ENCODE peak calls at places on chromosome 5, in ten cellular contexts. One of them, this sample, is unnamed.

GRCh38 chr5:81838307-81838906 is 87.5 kb upstream of the SSBP2 start:
- DNase-seq in stomach: no peak
- DNase-seq in RWPE2: no peak
- DNase-seq in uterus: no peak
- DNase-seq in left ventricle myocardium inferior: no peak
- DNase-seq in NT2/D1: no peak
- DNase-seq in tibial artery: no peak
- DNase-seq in ovary: no peak
- DNase-seq in adrenal gland: peak; percentile 21
- DNase-seq in HepG2: no peak
- DNase-seq in this sample: no peak

GRCh38 chr5:130545291-130545690 is 619.8 kb downstream of the HINT1 start:
- DNase-seq in stomach: no peak
- DNase-seq in RWPE2: no peak
- DNase-seq in uterus: no peak
- DNase-seq in left ventricle myocardium inferior: no peak
- DNase-seq in NT2/D1: no peak
- DNase-seq in tibial artery: no peak
- DNase-seq in ovary: no peak
- DNase-seq in adrenal gland: no peak
- DNase-seq in HepG2: no peak
- DNase-seq in this sample: no peak

GRCh38 chr5:33788922-33789321 is 102.9 kb downstream of the ADAMTS12 start:
- DNase-seq in stomach: no peak
- DNase-seq in RWPE2: no peak
- DNase-seq in uterus: no peak
- DNase-seq in left ventricle myocardium inferior: no peak
- DNase-seq in NT2/D1: no peak
- DNase-seq in tibial artery: no peak
- DNase-seq in ovary: no peak
- DNase-seq in adrenal gland: no peak
- DNase-seq in HepG2: no peak
- DNase-seq in this sample: peak; percentile 90

GRCh38 chr5:120173125-120173524 is 291.0 kb upstream of the PRR16 start:
- DNase-seq in stomach: no peak
- DNase-seq in RWPE2: no peak
- DNase-seq in uterus: no peak
- DNase-seq in left ventricle myocardium inferior: no peak
- DNase-seq in NT2/D1: no peak
- DNase-seq in tibial artery: no peak
- DNase-seq in ovary: no peak
- DNase-seq in adrenal gland: no peak
- DNase-seq in HepG2: no peak
- DNase-seq in this sample: no peak

GRCh38 chr5:123754167-123754840 is 242.3 kb downstream of the CSNK1G3 start:
- DNase-seq in stomach: no peak
- DNase-seq in RWPE2: no peak
- DNase-seq in uterus: no peak
- DNase-seq in left ventricle myocardium inferior: no peak
- DNase-seq in NT2/D1: no peak
- DNase-seq in tibial artery: no peak
- DNase-seq in ovary: no peak
- DNase-seq in adrenal gland: no peak
- DNase-seq in HepG2: no peak
- DNase-seq in this sample: no peak

GRCh38 chr5:143349127-143349526 is 54.4 kb downstream of the NR3C1 start:
- DNase-seq in stomach: no peak
- DNase-seq in RWPE2: no peak
- DNase-seq in uterus: no peak
- DNase-seq in left ventricle myocardium inferior: no peak
- DNase-seq in NT2/D1: no peak
- DNase-seq in tibial artery: no peak
- DNase-seq in ovary: no peak
- DNase-seq in adrenal gland: no peak
- DNase-seq in HepG2: no peak
- DNase-seq in this sample: no peak

GRCh38 chr5:29984153-29984534 is 1209.3 kb upstream of the CDH6 start:
- DNase-seq in stomach: no peak
- DNase-seq in RWPE2: no peak
- DNase-seq in uterus: no peak
- DNase-seq in left ventricle myocardium inferior: no peak
- DNase-seq in NT2/D1: no peak
- DNase-seq in tibial artery: no peak
- DNase-seq in ovary: no peak
- DNase-seq in adrenal gland: no peak
- DNase-seq in HepG2: no peak
- DNase-seq in this sample: no peak

GRCh38 chr5:173123416-173123815 is 20.9 kb upstream of the BNIP1 start:
- DNase-seq in stomach: no peak
- DNase-seq in RWPE2: no peak
- DNase-seq in uterus: no peak
- DNase-seq in left ventricle myocardium inferior: no peak
- DNase-seq in NT2/D1: no peak
- DNase-seq in tibial artery: no peak
- DNase-seq in ovary: no peak
- DNase-seq in adrenal gland: peak; percentile 51
- DNase-seq in HepG2: peak; percentile 54
- DNase-seq in this sample: no peak

GRCh38 chr5:6745706-6746217 is 32.5 kb downstream of the TENT4A start:
- DNase-seq in stomach: no peak
- DNase-seq in RWPE2: peak; percentile 20
- DNase-seq in uterus: no peak
- DNase-seq in left ventricle myocardium inferior: no peak
- DNase-seq in NT2/D1: no peak
- DNase-seq in tibial artery: no peak
- DNase-seq in ovary: no peak
- DNase-seq in adrenal gland: no peak
- DNase-seq in HepG2: peak; percentile 45
- DNase-seq in this sample: no peak

GRCh38 chr5:134741052-134741451 is 2.7 kb downstream of the CAMLG start:
- DNase-seq in stomach: no peak
- DNase-seq in RWPE2: no peak
- DNase-seq in uterus: no peak
- DNase-seq in left ventricle myocardium inferior: no peak
- DNase-seq in NT2/D1: no peak
- DNase-seq in tibial artery: no peak
- DNase-seq in ovary: no peak
- DNase-seq in adrenal gland: no peak
- DNase-seq in HepG2: no peak
- DNase-seq in this sample: no peak

GRCh38 chr5:87113848-87114247 is 153.8 kb upstream of the RASA1 start:
- DNase-seq in stomach: no peak
- DNase-seq in RWPE2: no peak
- DNase-seq in uterus: no peak
- DNase-seq in left ventricle myocardium inferior: no peak
- DNase-seq in NT2/D1: no peak
- DNase-seq in tibial artery: no peak
- DNase-seq in ovary: no peak
- DNase-seq in adrenal gland: no peak
- DNase-seq in HepG2: no peak
- DNase-seq in this sample: no peak

GRCh38 chr5:171413153-171413910 is 6.1 kb upstream of the FGF18 start:
- DNase-seq in stomach: no peak
- DNase-seq in RWPE2: no peak
- DNase-seq in uterus: no peak
- DNase-seq in left ventricle myocardium inferior: no peak
- DNase-seq in NT2/D1: no peak
- DNase-seq in tibial artery: no peak
- DNase-seq in ovary: no peak
- DNase-seq in adrenal gland: no peak
- DNase-seq in HepG2: no peak
- DNase-seq in this sample: no peak
- H3K4me1 ChIP-seq in stomach: peaks cover 10% of the 10 kb centered on the region
- H3K4me1 ChIP-seq in RWPE2: no peaks in the 10 kb centered on the region
- H3K4me1 ChIP-seq in uterus: peaks cover 3% of the 10 kb centered on the region
- H3K4me1 ChIP-seq in left ventricle myocardium inferior: peaks cover 28% of the 10 kb centered on the region
- H3K4me1 ChIP-seq in NT2/D1: no peaks in the 10 kb centered on the region
- H3K4me1 ChIP-seq in tibial artery: peaks cover 39% of the 10 kb centered on the region
- H3K4me1 ChIP-seq in ovary: no peaks in the 10 kb centered on the region
- H3K4me1 ChIP-seq in adrenal gland: peaks cover 2% of the 10 kb centered on the region
- H3K4me1 ChIP-seq in HepG2: peaks cover 2% of the 10 kb centered on the region
- H3K4me1 ChIP-seq in this sample: peaks cover 24% of the 10 kb centered on the region

DNA sequence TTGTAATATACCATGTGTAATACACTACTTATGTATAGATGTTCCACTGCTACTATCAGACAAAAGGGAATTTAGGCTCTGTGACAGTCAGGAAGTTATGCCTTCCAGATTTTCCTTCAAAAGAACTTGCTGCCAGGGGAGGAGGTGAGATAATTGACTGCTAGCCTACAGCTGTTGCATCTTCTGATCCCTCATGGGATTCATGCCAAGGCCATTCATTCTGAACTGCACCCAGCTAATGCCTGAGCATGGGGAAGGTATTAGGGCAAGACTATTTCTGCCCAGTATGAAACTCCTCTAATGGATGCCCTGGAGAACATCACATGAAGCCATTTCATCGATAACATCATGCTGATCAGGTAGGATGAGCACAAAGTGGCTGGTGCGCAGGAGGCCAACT is 746.5 kb upstream of the ZNF608 start:
- DNase-seq in stomach: no peak
- DNase-seq in RWPE2: no peak
- DNase-seq in uterus: no peak
- DNase-seq in left ventricle myocardium inferior: no peak
- DNase-seq in NT2/D1: no peak
- DNase-seq in tibial artery: no peak
- DNase-seq in ovary: no peak
- DNase-seq in adrenal gland: no peak
- DNase-seq in HepG2: no peak
- DNase-seq in this sample: no peak
- H3K4me1 ChIP-seq in stomach: no peaks in the 10 kb centered on the region
- H3K4me1 ChIP-seq in RWPE2: peaks cover 19% of the 10 kb centered on the region
- H3K4me1 ChIP-seq in uterus: no peaks in the 10 kb centered on the region
- H3K4me1 ChIP-seq in left ventricle myocardium inferior: no peaks in the 10 kb centered on the region
- H3K4me1 ChIP-seq in NT2/D1: no peaks in the 10 kb centered on the region
- H3K4me1 ChIP-seq in tibial artery: no peaks in the 10 kb centered on the region
- H3K4me1 ChIP-seq in ovary: no peaks in the 10 kb centered on the region
- H3K4me1 ChIP-seq in adrenal gland: no peaks in the 10 kb centered on the region
- H3K4me1 ChIP-seq in HepG2: no peaks in the 10 kb centered on the region
- H3K4me1 ChIP-seq in this sample: peaks cover 5% of the 10 kb centered on the region

GRCh38 chr5:140108093-140109049 is 5.5 kb upstream of the PURA start:
- DNase-seq in stomach: peak; percentile 41
- DNase-seq in RWPE2: peak; percentile 66
- DNase-seq in uterus: no peak
- DNase-seq in left ventricle myocardium inferior: peak; percentile 20
- DNase-seq in NT2/D1: no peak
- DNase-seq in tibial artery: peak; percentile 31
- DNase-seq in ovary: peak; percentile 50
- DNase-seq in adrenal gland: no peak
- DNase-seq in HepG2: no peak
- DNase-seq in this sample: peak; percentile 76
- H3K4me1 ChIP-seq in stomach: peaks cover 18% of the 10 kb centered on the region
- H3K4me1 ChIP-seq in RWPE2: peaks cover 21% of the 10 kb centered on the region
- H3K4me1 ChIP-seq in uterus: peaks cover 3% of the 10 kb centered on the region
- H3K4me1 ChIP-seq in left ventricle myocardium inferior: peaks cover 65% of the 10 kb centered on the region
- H3K4me1 ChIP-seq in NT2/D1: peaks cover 5% of the 10 kb centered on the region
- H3K4me1 ChIP-seq in tibial artery: peaks cover 44% of the 10 kb centered on the region
- H3K4me1 ChIP-seq in ovary: peaks cover 15% of the 10 kb centered on the region
- H3K4me1 ChIP-seq in adrenal gland: peaks cover 56% of the 10 kb centered on the region
- H3K4me1 ChIP-seq in HepG2: peaks cover 49% of the 10 kb centered on the region
- H3K4me1 ChIP-seq in this sample: peaks cover 32% of the 10 kb centered on the region

GRCh38 chr5:147437161-147437596 is 72.7 kb downstream of the DPYSL3 start:
- DNase-seq in stomach: no peak
- DNase-seq in RWPE2: no peak
- DNase-seq in uterus: no peak
- DNase-seq in left ventricle myocardium inferior: no peak
- DNase-seq in NT2/D1: no peak
- DNase-seq in tibial artery: no peak
- DNase-seq in ovary: no peak
- DNase-seq in adrenal gland: no peak
- DNase-seq in HepG2: no peak
- DNase-seq in this sample: no peak
- H3K4me1 ChIP-seq in stomach: no peaks in the 10 kb centered on the region
- H3K4me1 ChIP-seq in RWPE2: no peaks in the 10 kb centered on the region
- H3K4me1 ChIP-seq in uterus: peaks cover 9% of the 10 kb centered on the region
- H3K4me1 ChIP-seq in left ventricle myocardium inferior: peaks cover 38% of the 10 kb centered on the region
- H3K4me1 ChIP-seq in NT2/D1: no peaks in the 10 kb centered on the region
- H3K4me1 ChIP-seq in tibial artery: peaks cover 99% of the 10 kb centered on the region
- H3K4me1 ChIP-seq in ovary: peaks cover 29% of the 10 kb centered on the region
- H3K4me1 ChIP-seq in adrenal gland: no peaks in the 10 kb centered on the region
- H3K4me1 ChIP-seq in HepG2: no peaks in the 10 kb centered on the region
- H3K4me1 ChIP-seq in this sample: peaks cover 12% of the 10 kb centered on the region

GRCh38 chr5:36242534-36243144 is 914 bp upstream of the NADK2 start:
- DNase-seq in stomach: no peak
- DNase-seq in RWPE2: no peak
- DNase-seq in uterus: peak; percentile 21
- DNase-seq in left ventricle myocardium inferior: no peak
- DNase-seq in NT2/D1: no peak
- DNase-seq in tibial artery: no peak
- DNase-seq in ovary: peak; percentile 34
- DNase-seq in adrenal gland: peak; percentile 20
- DNase-seq in HepG2: peak; percentile 19
- DNase-seq in this sample: peak; percentile 77

GRCh38 chr5:36240779-36241635 is 718 bp downstream of the NADK2 start:
- DNase-seq in stomach: peak; percentile 64
- DNase-seq in RWPE2: peak; percentile 70
- DNase-seq in uterus: peak; percentile 59
- DNase-seq in left ventricle myocardium inferior: peak; percentile 66
- DNase-seq in NT2/D1: peak; percentile 11
- DNase-seq in tibial artery: peak; percentile 61
- DNase-seq in ovary: peak; percentile 81
- DNase-seq in adrenal gland: peak; percentile 68
- DNase-seq in HepG2: peak; percentile 40
- DNase-seq in this sample: peak; percentile 92

GRCh38 chr5:36243653-36244052 is 1.9 kb upstream of the NADK2 start:
- DNase-seq in stomach: no peak
- DNase-seq in RWPE2: no peak
- DNase-seq in uterus: no peak
- DNase-seq in left ventricle myocardium inferior: no peak
- DNase-seq in NT2/D1: no peak
- DNase-seq in tibial artery: no peak
- DNase-seq in ovary: no peak
- DNase-seq in adrenal gland: no peak
- DNase-seq in HepG2: no peak
- DNase-seq in this sample: no peak

GRCh38 chr5:36244076-36244475 is 2.4 kb upstream of the NADK2 start:
- DNase-seq in stomach: no peak
- DNase-seq in RWPE2: no peak
- DNase-seq in uterus: no peak
- DNase-seq in left ventricle myocardium inferior: no peak
- DNase-seq in NT2/D1: no peak
- DNase-seq in tibial artery: no peak
- DNase-seq in ovary: no peak
- DNase-seq in adrenal gland: no peak
- DNase-seq in HepG2: no peak
- DNase-seq in this sample: no peak

GRCh38 chr5:36241636-36242533 is at the start of gene NADK2:
- DNase-seq in stomach: peak; percentile 94
- DNase-seq in RWPE2: peak; percentile 94
- DNase-seq in uterus: peak; percentile 95
- DNase-seq in left ventricle myocardium inferior: peak; percentile 95
- DNase-seq in NT2/D1: peak; percentile 86
- DNase-seq in tibial artery: peak; percentile 95
- DNase-seq in ovary: peak; percentile 97
- DNase-seq in adrenal gland: peak; percentile 98
- DNase-seq in HepG2: peak; percentile 94
- DNase-seq in this sample: peak; percentile 99
- H3K4me1 ChIP-seq in stomach: peaks cover 26% of the 10 kb centered on the region
- H3K4me1 ChIP-seq in RWPE2: peaks cover 25% of the 10 kb centered on the region
- H3K4me1 ChIP-seq in uterus: peaks cover 7% of the 10 kb centered on the region
- H3K4me1 ChIP-seq in left ventricle myocardium inferior: peaks cover 52% of the 10 kb centered on the region
- H3K4me1 ChIP-seq in NT2/D1: no peaks in the 10 kb centered on the region
- H3K4me1 ChIP-seq in tibial artery: peaks cover 41% of the 10 kb centered on the region
- H3K4me1 ChIP-seq in ovary: peaks cover 10% of the 10 kb centered on the region
- H3K4me1 ChIP-seq in adrenal gland: peaks cover 46% of the 10 kb centered on the region
- H3K4me1 ChIP-seq in HepG2: peaks cover 50% of the 10 kb centered on the region
- H3K4me1 ChIP-seq in this sample: peaks cover 18% of the 10 kb centered on the region